ENCODE peak calls at places on chromosomes 13 and 19, in seven cellular contexts. D, Q, U, J, L, Z and V are unnamed samples.
A peak's percentile ranks its signal among the peaks of the same experiment; 100 is the strongest.

GRCh38 chr13:29503041-29503837 is 92.2 kb downstream of the SLC7A1 start:
- DNase-seq in D (no peak), Q (no peak), U (no peak), J (no peak), L (no peak), Z (no peak), V (no peak)

GRCh38 chr19:12804051-12804450 is 2.2 kb downstream of the THSD8 start:
- DNase-seq in D (no peak), Q (no peak), U (no peak), J (no peak), L (no peak), Z (no peak), V (peak; percentile 32)

GRCh38 chr13:109655206-109655600 is 131.2 kb downstream of the IRS2 start:
- DNase-seq in D (no peak), Q (no peak), U (no peak), J (no peak), L (no peak), Z (no peak), V (no peak)

GRCh38 chr13:21548577-21548976 is 55.4 kb downstream of the MICU2 start:
- DNase-seq in D (no peak), Q (no peak), U (no peak), J (no peak), L (no peak), Z (no peak), V (no peak)

GRCh38 chr13:52141299-52141698 is 12.4 kb upstream of the NEK5 start:
- DNase-seq in D (no peak), Q (no peak), U (no peak), J (no peak), L (no peak), Z (no peak), V (no peak)

GRCh38 chr13:77386880-77387606 is 60.1 kb upstream of the MYCBP2 start:
- DNase-seq in D (no peak), Q (no peak), U (no peak), J (peak; percentile 69), L (no peak), Z (no peak), V (no peak)

GRCh38 chr19:28217064-28217463 is 995.9 kb downstream of the UQCRFS1 start:
- DNase-seq in D (no peak), Q (no peak), U (no peak), J (no peak), L (no peak), Z (no peak), V (no peak)

GRCh38 chr19:35673121-35673804 is 6.9 kb downstream of the UPK1A start:
- DNase-seq in D (peak; percentile 19), Q (no peak), U (peak; percentile 35), J (no peak), L (no peak), Z (no peak), V (no peak)

GRCh38 chr19:6811906-6812305 is 39.4 kb downstream of the VAV1 start:
- DNase-seq in D (no peak), Q (no peak), U (no peak), J (no peak), L (no peak), Z (no peak), V (no peak)

GRCh38 chr19:3266792-3267469 is 42.5 kb downstream of the CELF5 start:
- DNase-seq in D (no peak), Q (no peak), U (no peak), J (no peak), L (peak; percentile 22), Z (no peak), V (no peak)

GRCh38 chr13:21079761-21080730 is 18.7 kb upstream of the LATS2 start:
- DNase-seq in D (peak; percentile 24), Q (no peak), U (no peak), J (peak; percentile 30), L (no peak), Z (no peak), V (no peak)

GRCh38 chr13:27388236-27388635 is 36.2 kb upstream of the GTF3A start:
- DNase-seq in D (no peak), Q (no peak), U (no peak), J (no peak), L (no peak), Z (no peak), V (no peak)

GRCh38 chr13:72204291-72204690 is 337.3 kb upstream of the DACH1 start:
- DNase-seq in D (no peak), Q (no peak), U (no peak), J (no peak), L (no peak), Z (no peak), V (no peak)

GRCh38 chr13:53781941-53782340 is 753.3 kb downstream of the OLFM4 start:
- DNase-seq in D (no peak), Q (no peak), U (no peak), J (no peak), L (no peak), Z (no peak), V (no peak)

GRCh38 chr19:18417250-18418033 is 1.8 kb upstream of the SSBP4 start:
- DNase-seq in D (peak; percentile 50), Q (peak; percentile 95), U (peak; percentile 70), J (no peak), L (no peak), Z (peak; percentile 94), V (peak; percentile 85)
- TF ChIP-seq POLR2A in D (no peak), Q (no peak), U (no peak), J (peak; percentile 57), L (no peak), Z (no peak), V (peak; percentile 58)

GRCh38 chr13:49936943-49937273 is 768 bp upstream of the SPRYD7 start:
- DNase-seq in D (no peak), Q (no peak), U (no peak), J (no peak), L (no peak), Z (peak; percentile 66), V (no peak)

GRCh38 chr13:49938921-49939320 is 2.8 kb upstream of the SPRYD7 start:
- DNase-seq in D (peak; percentile 20), Q (no peak), U (peak; percentile 86), J (no peak), L (no peak), Z (no peak), V (peak; percentile 50)

GRCh38 chr13:49938274-49938673 is 2.1 kb upstream of the SPRYD7 start:
- DNase-seq in D (no peak), Q (no peak), U (peak; percentile 26), J (no peak), L (no peak), Z (no peak), V (no peak)

GRCh38 chr13:49935171-49936084 is 712 bp downstream of the SPRYD7 start:
- DNase-seq in D (no peak), Q (no peak), U (peak; percentile 38), J (peak; percentile 13), L (no peak), Z (no peak), V (no peak)

GRCh38 chr13:49936085-49936942 is at the start of gene SPRYD7:
- DNase-seq in D (peak; percentile 98), Q (peak; percentile 99), U (peak; percentile 99), J (peak; percentile 95), L (peak; percentile 96), Z (peak; percentile 99), V (peak; percentile 99)
- TF ChIP-seq POLR2A in D (peak; percentile 77), Q (no peak), U (peak; percentile 80), J (peak; percentile 52), L (peak; percentile 6), Z (peak; percentile 7), V (peak; percentile 33)

GRCh38 chr19:45782162-45782623 is at the start of gene DMPK:
- DNase-seq in D (no peak), Q (no peak), U (no peak), J (no peak), L (no peak), Z (peak; percentile 78), V (peak; percentile 60)
- TF ChIP-seq POLR2A in D (no peak), Q (no peak), U (no peak), J (no peak), L (no peak), Z (no peak), V (no peak)

GRCh38 chr19:46850228-46851203 is at the start of gene AP2S1:
- DNase-seq in D (peak; percentile 95), Q (peak; percentile 99), U (peak; percentile 97), J (peak; percentile 99), L (peak; percentile 98), Z (peak; percentile 93), V (peak; percentile 94)
- TF ChIP-seq POLR2A in D (peak; percentile 74), Q (no peak), U (peak; percentile 85), J (peak; percentile 78), L (peak; percentile 43), Z (no peak), V (peak; percentile 62)